ENCODE peak calls at places on chromosomes 12 and 14, in seven cellular contexts. J, H, Z, C, U, W and K are unnamed samples.
A peak's percentile ranks its signal among the peaks of the same experiment; 100 is the strongest.

GRCh38 chr12:95215925-95216324 is 1.3 kb downstream of the FGD6 start:
- DNase-seq in Z (no peak), H (no peak), C (no peak), J (peak; percentile 66), U (peak; percentile 23), W (no peak), K (no peak)

GRCh38 chr12:104063712-104064030 is 660 bp upstream of the HCFC2 start:
- DNase-seq in W (no peak), H (no peak), U (no peak), J (no peak), C (no peak), Z (no peak), K (no peak)

GRCh38 chr12:67765969-67766368 is 117.4 kb downstream of the DYRK2 start:
- DNase-seq in W (no peak), U (no peak), J (no peak), C (no peak), Z (no peak), H (no peak), K (no peak)

GRCh38 chr12:117347588-117347987 is 13.8 kb downstream of the NOS1 start:
- DNase-seq in C (no peak), J (no peak), U (no peak), H (no peak), Z (no peak), W (no peak), K (no peak)

GRCh38 chr14:67806228-67806627 is 10.2 kb downstream of the ZFYVE26 start:
- DNase-seq in U (no peak), C (no peak), J (no peak), Z (no peak), W (no peak), H (no peak), K (no peak)

GRCh38 chr12:57236925-57237652 is 7.6 kb downstream of the SHMT2 start:
- DNase-seq in H (no peak), U (no peak), C (no peak), W (no peak), J (peak; percentile 32), Z (no peak), K (no peak)

GRCh38 chr12:53984901-53985357 is at the start of gene HOXC10:
- DNase-seq in H (peak; percentile 92), C (peak; percentile 91), J (peak; percentile 97), W (no peak), Z (peak; percentile 88), U (peak; percentile 95), K (peak; percentile 91)

GRCh38 chr14:85093631-85094330 is 436.2 kb upstream of the FLRT2 start:
- DNase-seq in H (no peak), C (no peak), W (no peak), Z (no peak), U (no peak), J (no peak), K (no peak)

GRCh38 chr14:29743566-29743965 is 184.1 kb downstream of the PRKD1 start:
- DNase-seq in H (no peak), J (no peak), Z (no peak), U (no peak), W (no peak), C (no peak), K (no peak)

GRCh38 chr12:20212658-20213387 is 155.5 kb upstream of the PDE3A start:
- DNase-seq in H (peak; percentile 63), Z (peak; percentile 65), U (no peak), C (peak; percentile 46), W (peak; percentile 92), J (peak; percentile 79), K (peak; percentile 31)

GRCh38 chr12:118103601-118104382 is at the start of gene VSIG10:
- DNase-seq in J (peak; percentile 81), Z (peak; percentile 63), W (peak; percentile 77), C (peak; percentile 71), U (peak; percentile 65), H (peak; percentile 87), K (no peak)

GRCh38 chr12:52010152-52010622 is 3.4 kb downstream of the TAMALIN start:
- DNase-seq in C (peak; percentile 73), U (no peak), W (no peak), Z (no peak), J (peak; percentile 30), H (no peak), K (no peak)

GRCh38 chr14:31898835-31899528 is 178.1 kb upstream of the ARHGAP5 start:
- DNase-seq in C (no peak), W (no peak), J (no peak), H (no peak), U (no peak), Z (no peak), K (no peak)

GRCh38 chr12:7016958-7017571 is 1.2 kb downstream of the LPCAT3 start:
- DNase-seq in H (no peak), W (no peak), J (no peak), U (peak; percentile 72), Z (no peak), C (no peak), K (no peak)

GRCh38 chr14:63435838-63436237 is 107.3 kb downstream of the PPP2R5E start:
- DNase-seq in W (peak; percentile 80), Z (no peak), H (no peak), U (no peak), J (no peak), C (no peak), K (no peak)

GRCh38 chr12:107641154-107641553 is 44.4 kb upstream of the PWP1 start:
- DNase-seq in U (no peak), J (no peak), H (no peak), Z (no peak), W (no peak), C (no peak), K (no peak)

GRCh38 chr14:85437143-85437542 is 92.8 kb upstream of the FLRT2 start:
- DNase-seq in H (no peak), U (no peak), C (no peak), Z (peak; percentile 71), J (peak; percentile 87), W (no peak), K (no peak)

GRCh38 chr12:123126294-123127144 is 24.4 kb downstream of the PITPNM2 start:
- DNase-seq in Z (peak; percentile 79), J (peak; percentile 99), U (no peak), H (peak; percentile 48), W (no peak), C (no peak), K (no peak)

GRCh38 chr12:53230971-53231858 is 794 bp downstream of the RARG start:
- DNase-seq in Z (no peak), U (no peak), W (no peak), C (no peak), H (no peak), J (no peak), K (no peak)

GRCh38 chr12:131057722-131058515 is 104.2 kb downstream of the ADGRD1 start:
- DNase-seq in J (no peak), H (no peak), W (peak; percentile 40), C (no peak), Z (no peak), U (no peak), K (no peak)

GRCh38 chr12:531951-532585 is 72.3 kb downstream of the B4GALNT3 start:
- DNase-seq in J (peak; percentile 49), H (no peak), C (no peak), U (no peak), W (no peak), Z (no peak), K (no peak)

GRCh38 chr12:94593822-94594442 is 56.4 kb downstream of the TMCC3 start:
- DNase-seq in J (no peak), W (no peak), U (no peak), C (no peak), H (no peak), Z (no peak), K (no peak)

GRCh38 chr14:88233915-88234314 is 89.2 kb downstream of the KCNK10 start:
- DNase-seq in C (no peak), J (peak; percentile 22), U (no peak), H (peak; percentile 24), Z (no peak), W (no peak), K (no peak)

GRCh38 chr12:76755829-76756379 is 8.0 kb upstream of the ZDHHC17 start:
- DNase-seq in U (no peak), C (no peak), Z (no peak), J (no peak), W (no peak), H (no peak), K (no peak)

GRCh38 chr14:26281280-26281998 is 316.4 kb downstream of the NOVA1 start:
- DNase-seq in J (no peak), U (peak; percentile 13), C (no peak), H (no peak), Z (no peak), W (no peak), K (no peak)

GRCh38 chr12:103012884-103013283 is 55.4 kb downstream of the ASCL1 start:
- DNase-seq in C (no peak), U (no peak), Z (no peak), J (no peak), H (no peak), W (no peak), K (no peak)

GRCh38 chr12:65593206-65593833 is 231.0 kb upstream of the HMGA2 start:
- DNase-seq in H (no peak), C (no peak), Z (no peak), W (no peak), U (no peak), J (no peak), K (no peak)

GRCh38 chr12:109115758-109116610 is at the start of gene ACACB:
- DNase-seq in W (no peak), Z (no peak), J (no peak), U (no peak), C (no peak), H (no peak), K (no peak)

GRCh38 chr12:108609535-108610335 is 11.9 kb upstream of the TMEM119 start:
- DNase-seq in C (no peak), J (no peak), H (no peak), W (no peak), U (no peak), Z (no peak), K (no peak)

GRCh38 chr12:26701604-26702215 is 131.3 kb downstream of the ITPR2 start:
- DNase-seq in J (peak; percentile 73), U (peak; percentile 58), W (no peak), C (no peak), H (no peak), Z (no peak), K (no peak)

GRCh38 chr14:65847065-65847847 is 434.7 kb downstream of the FUT8 start:
- DNase-seq in H (no peak), C (no peak), Z (no peak), J (peak; percentile 6), U (no peak), W (no peak), K (no peak)

GRCh38 chr14:31712244-31713127 is 151.3 kb downstream of the NUBPL start:
- DNase-seq in J (no peak), C (no peak), Z (peak; percentile 62), W (no peak), H (no peak), U (no peak), K (no peak)

GRCh38 chr14:67698179-67698578 is 2.6 kb upstream of the RDH11 start:
- DNase-seq in U (no peak), W (no peak), Z (no peak), H (no peak), J (no peak), C (no peak), K (no peak)

GRCh38 chr12:107326237-107326636 is 232.9 kb upstream of the CRY1 start:
- DNase-seq in Z (no peak), J (no peak), C (no peak), U (no peak), H (no peak), W (no peak), K (no peak)